ENCODE peak calls at places on chromosomes 2 and 18, in four cellular contexts. O, C, S and H are unnamed samples.

GRCh38 chr18:31049189-31049588 is 6.6 kb upstream of the DSC3 start:
- DNase-seq in O (no peak), C (no peak), S (no peak), H (no peak)

GRCh38 chr18:55932675-55933074 is 344.7 kb upstream of the TCF4 start:
- DNase-seq in O (no peak), C (no peak), S (no peak), H (no peak)

GRCh38 chr2:211665299-211665698 is 873.3 kb downstream of the ERBB4 start:
- DNase-seq in O (no peak), C (no peak), S (no peak), H (no peak)

GRCh38 chr18:56902653-56903052 is 244.2 kb upstream of the BOD1L2 start:
- DNase-seq in O (no peak), C (no peak), S (no peak), H (no peak)

GRCh38 chr2:37096568-37096967 is 12.2 kb downstream of the GPATCH11 start:
- DNase-seq in O (no peak), C (no peak), S (no peak), H (no peak)

GRCh38 chr18:21682276-21683051 is 22.1 kb downstream of the ABHD3 start:
- DNase-seq in O (no peak), C (peak; percentile 62), S (no peak), H (no peak)

GRCh38 chr18:36809590-36810381 is 19.0 kb downstream of the TPGS2 start:
- DNase-seq in O (peak; percentile 32), C (peak; percentile 47), S (no peak), H (peak; percentile 11)

GRCh38 chr2:241821460-241822263 is 12.7 kb downstream of the NEU4 start:
- DNase-seq in O (no peak), C (no peak), S (no peak), H (no peak)

GRCh38 chr18:616380-616995 is 19.7 kb downstream of the CLUL1 start:
- DNase-seq in O (no peak), C (no peak), S (no peak), H (no peak)

GRCh38 chr18:48493856-48494255 is 45.0 kb upstream of the CTIF start:
- DNase-seq in O (no peak), C (no peak), S (no peak), H (no peak)

GRCh38 chr2:71613566-71613952 is 160.2 kb downstream of the DYSF start:
- DNase-seq in O (no peak), C (no peak), S (no peak), H (no peak)

GRCh38 chr2:14543284-14543683 is 89.2 kb upstream of the LRATD1 start:
- DNase-seq in O (no peak), C (no peak), S (no peak), H (no peak)

GRCh38 chr18:73790582-73790981 is 357.1 kb downstream of the FBXO15 start:
- DNase-seq in O (no peak), C (no peak), S (no peak), H (no peak)

GRCh38 chr2:48600204-48600813 is 17.3 kb upstream of the GTF2A1L start:
- DNase-seq in O (peak; percentile 22), C (no peak), S (no peak), H (no peak)

GRCh38 chr2:196131384-196131861 is 40.0 kb downstream of the STK17B start:
- DNase-seq in O (no peak), C (no peak), S (no peak), H (no peak)

GRCh38 chr2:187299122-187299906 is 148.7 kb downstream of the CALCRL start:
- DNase-seq in O (no peak), C (no peak), S (no peak), H (no peak)

GRCh38 chr2:194750926-194751325 is 906.1 kb upstream of the SLC39A10 start:
- DNase-seq in O (no peak), C (no peak), S (no peak), H (no peak)

GRCh38 chr2:195842932-195843331 is 185.9 kb downstream of the SLC39A10 start:
- DNase-seq in O (no peak), C (no peak), S (no peak), H (no peak)

GRCh38 chr2:121999273-121999672 is 243.8 kb downstream of the TSN start:
- DNase-seq in O (no peak), C (no peak), S (no peak), H (no peak)

GRCh38 chr18:49013961-49014604 is 63.3 kb upstream of the SMAD7 start:
- DNase-seq in O (no peak), C (no peak), S (no peak), H (no peak)

GRCh38 chr18:46657115-46657955 is at the start of gene LOXHD1:
- DNase-seq in O (no peak), C (no peak), S (no peak), H (no peak)

GRCh38 chr2:168404764-168405163 is 51.3 kb upstream of the CERS6 start:
- DNase-seq in O (no peak), C (no peak), S (no peak), H (no peak)

GRCh38 chr2:12684471-12684936 is 32.2 kb upstream of the TRIB2 start:
- DNase-seq in O (no peak), C (no peak), S (no peak), H (no peak)

DNA sequence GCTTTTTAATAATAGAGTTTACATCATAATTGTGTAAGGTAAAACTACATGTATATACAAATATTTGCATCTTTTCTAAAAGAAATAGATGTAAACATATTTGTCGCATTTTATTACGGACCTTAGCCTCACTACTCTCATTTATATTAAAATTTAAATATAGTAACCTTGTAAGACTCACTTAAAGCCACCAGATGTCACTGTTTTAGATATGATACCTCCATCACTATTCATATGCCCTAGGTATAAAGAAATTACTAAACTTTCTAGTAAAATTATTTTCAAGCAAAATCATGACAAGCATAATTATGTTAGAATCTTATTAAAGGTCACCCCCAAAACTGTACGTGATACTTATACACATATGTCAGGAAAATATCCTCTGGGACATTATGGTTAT is 674.3 kb upstream of the REG3G start:
- DNase-seq in O (no peak), C (no peak), S (no peak), H (no peak)
- TF ChIP-seq CTCF in O (peak; percentile 36), C (no peak), S (no peak), H (peak; percentile 56)

DNA sequence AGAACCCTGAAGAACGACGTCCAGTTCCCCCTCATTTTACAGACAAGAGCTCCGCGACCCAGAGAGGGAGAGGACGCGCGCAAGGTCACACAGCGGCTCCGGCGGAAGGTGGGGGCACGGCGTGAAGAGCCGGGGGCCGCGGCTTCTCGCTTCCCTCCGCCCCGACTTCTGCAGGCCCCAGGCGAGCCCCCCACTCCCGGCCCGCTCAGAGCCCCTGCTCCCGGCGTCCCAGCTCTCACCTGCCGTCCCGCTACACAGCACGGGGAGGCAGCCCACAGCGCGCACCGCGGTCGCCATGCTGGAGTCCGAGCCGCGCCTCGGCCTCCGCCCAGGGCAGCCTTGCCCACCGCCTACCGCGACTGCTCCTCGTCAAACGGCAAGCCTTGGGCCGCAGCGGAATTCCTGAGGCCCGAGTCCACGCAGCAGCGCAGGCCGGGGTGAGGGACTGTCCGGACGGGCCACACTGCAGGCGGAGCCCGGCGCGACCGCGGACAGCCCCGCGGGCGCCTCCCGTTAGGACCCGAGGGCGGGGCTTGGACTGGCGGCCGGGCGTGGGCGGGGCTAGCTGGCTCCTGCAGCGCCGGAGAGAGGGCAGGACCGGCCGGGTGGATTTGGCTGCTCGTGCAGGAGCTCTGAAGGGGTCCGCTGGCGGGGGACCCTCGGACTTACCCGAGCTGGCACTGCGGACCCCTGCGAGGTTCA is at the start of gene MRPS5:
- DNase-seq in O (peak; percentile 96), C (peak; percentile 4), S (peak; percentile 90), H (peak; percentile 78)
- TF ChIP-seq CTCF in O (no peak), C (peak; percentile 17), S (peak; percentile 26), H (peak; percentile 39)

GRCh38 chr2:148007219-148007900 is 13.2 kb downstream of the ORC4 start:
- DNase-seq in O (no peak), C (no peak), S (no peak), H (no peak)
- TF ChIP-seq CTCF in O (no peak), C (no peak), S (no peak), H (no peak)

GRCh38 chr18:9015689-9016088 is 86.8 kb upstream of the NDUFV2 start:
- DNase-seq in O (no peak), C (no peak), S (no peak), H (no peak)

GRCh38 chr18:9016819-9017169 is 85.7 kb upstream of the NDUFV2 start:
- DNase-seq in O (no peak), C (no peak), S (no peak), H (no peak)

GRCh38 chr18:9017900-9018217 is 84.6 kb upstream of the NDUFV2 start:
- DNase-seq in O (no peak), C (no peak), S (no peak), H (no peak)

GRCh38 chr18:9019135-9019534 is 83.4 kb upstream of the NDUFV2 start:
- DNase-seq in O (no peak), C (no peak), S (no peak), H (no peak)

DNA sequence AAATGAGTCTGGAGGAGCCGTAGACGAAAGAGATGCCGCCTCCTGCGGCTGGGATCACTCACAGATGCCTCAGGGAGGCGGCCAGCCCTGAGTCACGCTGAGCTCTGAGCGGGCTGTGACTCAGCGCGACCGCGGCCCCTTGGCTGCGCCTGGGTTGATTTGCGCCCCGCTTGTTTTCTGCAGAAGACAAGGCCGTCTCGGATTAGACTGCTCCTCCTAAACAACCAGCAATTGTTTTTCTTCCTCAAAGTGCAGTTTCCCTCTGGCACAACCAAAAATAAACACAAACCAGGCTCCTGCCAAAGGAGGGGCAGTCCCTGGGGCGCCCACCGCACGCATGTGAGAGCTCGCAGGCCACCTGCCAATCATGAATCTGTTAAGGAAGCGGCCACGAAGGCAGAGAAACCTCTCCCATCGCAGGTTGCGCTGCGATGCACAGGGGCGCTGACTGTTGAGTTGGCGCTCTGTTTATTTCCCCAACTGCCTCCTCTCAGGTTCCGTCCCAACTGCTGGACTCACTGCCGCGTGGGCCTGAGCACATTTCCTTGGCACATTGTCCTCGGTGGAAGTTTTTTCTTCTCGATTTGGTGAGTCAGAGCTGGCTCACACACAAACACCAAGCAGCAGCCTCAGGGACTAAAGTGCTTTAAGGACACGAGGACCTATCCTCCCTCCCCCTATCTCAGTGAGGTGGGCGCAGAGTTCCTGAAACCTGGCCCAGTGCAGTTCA is 85.2 kb upstream of the NDUFV2 start:
- DNase-seq in O (peak; percentile 45), C (peak; percentile 62), S (peak; percentile 73), H (no peak)
- TF ChIP-seq CTCF in O (no peak), C (peak; percentile 9), S (no peak), H (no peak)

GRCh38 chr2:181891966-181892794 is 650 bp downstream of the ITPRID2 start:
- DNase-seq in O (peak; percentile 71), C (no peak), S (peak; percentile 77), H (peak; percentile 28)
- TF ChIP-seq CTCF in O (no peak), C (no peak), S (peak; percentile 26), H (peak; percentile 41)

DNA sequence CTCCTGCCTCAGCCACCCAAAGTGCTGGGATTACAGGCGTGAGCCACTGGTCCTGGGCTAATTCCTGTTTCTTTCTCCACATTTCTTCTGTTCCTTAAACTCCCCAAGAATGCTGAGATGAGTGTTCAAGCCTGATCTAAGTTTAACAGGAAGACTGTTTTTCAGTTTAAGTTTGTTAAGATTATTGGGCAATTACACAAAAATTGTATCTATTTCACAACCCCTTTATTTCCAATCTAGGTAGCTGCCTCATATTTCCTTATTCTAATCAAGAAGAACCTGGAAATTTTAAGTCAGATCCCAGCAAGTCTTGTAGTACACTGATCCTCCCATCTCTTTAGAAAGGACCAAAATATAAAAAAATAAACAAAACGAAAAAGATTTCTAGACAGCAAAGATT is 11.7 kb downstream of the SFT2D3 start:
- DNase-seq in O (no peak), C (no peak), S (no peak), H (no peak)
- TF ChIP-seq CTCF in O (no peak), C (no peak), S (no peak), H (no peak)